ENCODE peak calls at places on chromosomes 4 and X, in five cellular contexts. R, F, D, S and X are unnamed samples.

GRCh38 chrX:63441717-63442116 is 90.6 kb upstream of the SPIN4 start:
- DNase-seq in R (no peak), F (no peak), D (no peak), S (no peak), X (no peak)

GRCh38 chr4:96186593-96186992 is 346.7 kb downstream of the PDHA2 start:
- DNase-seq in R (no peak), F (no peak), D (no peak), S (no peak), X (no peak)

GRCh38 chrX:110847334-110847733 is 51.7 kb upstream of the CHRDL1 start:
- DNase-seq in R (peak), F (no peak), D (no peak), S (peak), X (no peak)

GRCh38 chr4:173370130-173370476 is 651 bp upstream of the SAP30 start:
- DNase-seq in R (no peak), F (peak), D (peak), S (no peak), X (peak)

GRCh38 chrX:41827886-41828285 is 95.5 kb downstream of the CASK start:
- DNase-seq in R (no peak), F (no peak), D (no peak), S (no peak), X (no peak)

GRCh38 chr4:175048111-175048784 is 130.1 kb downstream of the ADAM29 start:
- DNase-seq in R (no peak), F (no peak), D (no peak), S (no peak), X (no peak)

GRCh38 chr4:3417448-3417847 is 24.3 kb upstream of the HGFAC start:
- DNase-seq in R (no peak), F (peak), D (no peak), S (no peak), X (peak)

GRCh38 chr4:136277741-136278140 is 1254.6 kb downstream of the PCDH18 start:
- DNase-seq in R (no peak), F (no peak), D (no peak), S (no peak), X (no peak)

GRCh38 chrX:39157796-39158195 is 356.5 kb downstream of the MID1IP1 start:
- DNase-seq in R (no peak), F (no peak), D (no peak), S (no peak), X (no peak)

GRCh38 chr4:37879365-37879764 is 11.5 kb upstream of the TBC1D1 start:
- DNase-seq in R (no peak), F (no peak), D (no peak), S (no peak), X (no peak)

GRCh38 chr4:80507507-80507906 is 172.0 kb downstream of the CFAP299 start:
- DNase-seq in R (no peak), F (no peak), D (no peak), S (no peak), X (no peak)

GRCh38 chr4:154660052-154660451 is 47.6 kb upstream of the FGG start:
- DNase-seq in R (no peak), F (no peak), D (no peak), S (no peak), X (no peak)

GRCh38 chrX:63658920-63659319 is 126.1 kb downstream of the ARHGEF9 start:
- DNase-seq in R (no peak), F (no peak), D (no peak), S (no peak), X (no peak)

GRCh38 chrX:23845316-23845932 is 62.3 kb downstream of the APOO start:
- DNase-seq in R (peak), F (no peak), D (no peak), S (no peak), X (no peak)

GRCh38 chr4:37748546-37748945 is 62.4 kb upstream of the RELL1 start:
- DNase-seq in R (peak), F (no peak), D (no peak), S (no peak), X (no peak)